ENCODE peak calls at places on chromosomes 13 and 19, in nine cellular contexts. H is ovary; N is HAP-1; M is LHCN-M2; B is A172; V is stimulated activated CD8-positive, alpha-beta memory T cell treated with anti-CD3 and anti-CD28 coated beads, Interleukin-2, amount 100 ng/mL, for 1 hour; Y is T-cell; A is fibroblast of the aortic adventitia; R is IMR-90. T is an unnamed sample.

GRCh38 chr13:98771838-98772611 is 19.6 kb upstream of the SLC15A1 start:
- DNase-seq in H (no peak), N (no peak), M (no peak), B (no peak), V (no peak), Y (no peak), A (no peak), R (no peak), T (no peak)

GRCh38 chr19:14507704-14508246 is 10.4 kb downstream of the DNAJB1 start:
- DNase-seq in H (no peak), N (no peak), M (peak; percentile 61), B (peak; percentile 90), V (no peak), Y (no peak), A (peak; percentile 46), R (peak; percentile 67), T (peak; percentile 64)

GRCh38 chr19:19134687-19135158 is 3.6 kb downstream of the TMEM161A start:
- DNase-seq in H (no peak), N (no peak), M (peak; percentile 6), B (no peak), V (no peak), Y (peak; percentile 50), A (no peak), R (no peak), T (peak; percentile 51)

GRCh38 chr13:59088716-59089115 is 1075.0 kb downstream of the DIAPH3 start:
- DNase-seq in H (no peak), N (no peak), M (peak; percentile 43), B (peak; percentile 43), V (no peak), Y (no peak), A (peak; percentile 48), R (peak; percentile 78), T (no peak)

GRCh38 chr19:50332264-50333038 is 3.3 kb upstream of the KCNC3 start:
- DNase-seq in H (no peak), N (no peak), M (no peak), B (no peak), V (no peak), Y (no peak), A (no peak), R (no peak), T (peak; percentile 64)

GRCh38 chr13:99953138-99953755 is 18.3 kb downstream of the ZIC5 start:
- DNase-seq in H (no peak), N (no peak), M (no peak), B (no peak), V (no peak), Y (no peak), A (no peak), R (no peak), T (no peak)

GRCh38 chr13:19618925-19619324 is 14.5 kb upstream of the MPHOSPH8 start:
- DNase-seq in H (no peak), N (peak; percentile 12), M (peak; percentile 15), B (no peak), V (no peak), Y (no peak), A (peak; percentile 51), R (peak; percentile 37), T (peak; percentile 16)

GRCh38 chr19:15551183-15552004 is 43.1 kb downstream of the CYP4F22 start:
- DNase-seq in H (peak; percentile 19), N (peak; percentile 4), M (peak; percentile 9), B (no peak), V (peak; percentile 49), Y (peak; percentile 67), A (peak; percentile 6), R (no peak), T (no peak)

GRCh38 chr19:16386619-16387240 is 62.1 kb downstream of the KLF2 start:
- DNase-seq in H (peak; percentile 47), N (peak; percentile 25), M (peak; percentile 48), B (peak; percentile 65), V (no peak), Y (peak; percentile 67), A (peak; percentile 75), R (peak; percentile 69), T (peak; percentile 72)

GRCh38 chr19:35663981-35664380 is 2.3 kb upstream of the UPK1A start:
- DNase-seq in H (no peak), N (no peak), M (no peak), B (no peak), V (no peak), Y (no peak), A (no peak), R (no peak), T (no peak)

GRCh38 chr19:30070198-30070969 is 128.3 kb downstream of the URI1 start:
- DNase-seq in H (no peak), N (no peak), M (no peak), B (no peak), V (no peak), Y (no peak), A (no peak), R (no peak), T (peak; percentile 37)

GRCh38 chr19:5624741-5625140 is 1.9 kb downstream of the SAFB start:
- DNase-seq in H (no peak), N (no peak), M (no peak), B (no peak), V (no peak), Y (no peak), A (no peak), R (no peak), T (peak; percentile 17)

GRCh38 chr13:70255406-70255991 is 147.2 kb upstream of the KLHL1 start:
- DNase-seq in H (no peak), N (no peak), M (no peak), B (no peak), V (no peak), Y (no peak), A (no peak), R (no peak), T (no peak)

GRCh38 chr19:14972676-14973075 is 7.0 kb downstream of the SLC1A6 start:
- DNase-seq in H (no peak), N (no peak), M (no peak), B (no peak), V (no peak), Y (no peak), A (no peak), R (no peak), T (no peak)

GRCh38 chr19:7533281-7533819 is 2.2 kb upstream of the PNPLA6 start:
- DNase-seq in H (peak; percentile 86), N (no peak), M (peak; percentile 58), B (no peak), V (no peak), Y (no peak), A (peak; percentile 74), R (peak; percentile 28), T (no peak)

GRCh38 chr13:42274386-42275097 is 2.6 kb downstream of the AKAP11 start:
- DNase-seq in H (no peak), N (no peak), M (no peak), B (no peak), V (no peak), Y (no peak), A (no peak), R (no peak), T (no peak)

GRCh38 chr13:114065926-114066774 is 66.3 kb downstream of the RASA3 start:
- DNase-seq in H (no peak), N (no peak), M (no peak), B (no peak), V (no peak), Y (peak; percentile 52), A (no peak), R (no peak), T (no peak)

GRCh38 chr19:14580623-14581237 is 2.2 kb upstream of the CLEC17A start:
- DNase-seq in H (no peak), N (no peak), M (no peak), B (no peak), V (no peak), Y (no peak), A (no peak), R (no peak), T (no peak)

GRCh38 chr13:26934096-26934495 is 173.5 kb upstream of the GPR12 start:
- DNase-seq in H (no peak), N (no peak), M (no peak), B (no peak), V (no peak), Y (no peak), A (no peak), R (no peak), T (no peak)

GRCh38 chr13:48858523-48858922 is 117.2 kb upstream of the FNDC3A start:
- DNase-seq in H (no peak), N (no peak), M (no peak), B (no peak), V (no peak), Y (no peak), A (no peak), R (no peak), T (peak; percentile 16)

GRCh38 chr13:113802761-113803160 is 43.7 kb downstream of the TMEM255B start:
- DNase-seq in H (no peak), N (no peak), M (no peak), B (no peak), V (no peak), Y (no peak), A (no peak), R (no peak), T (no peak)

GRCh38 chr13:42345367-42345766 is 73.4 kb downstream of the AKAP11 start:
- DNase-seq in H (no peak), N (no peak), M (no peak), B (no peak), V (no peak), Y (no peak), A (no peak), R (no peak), T (no peak)

GRCh38 chr13:73387318-73387717 is 328.5 kb downstream of the KLF5 start:
- DNase-seq in H (no peak), N (no peak), M (no peak), B (no peak), V (no peak), Y (no peak), A (no peak), R (no peak), T (no peak)

GRCh38 chr19:40549007-40549708 is 27.5 kb upstream of the SHKBP1 start:
- DNase-seq in H (peak; percentile 52), N (peak; percentile 84), M (no peak), B (no peak), V (peak; percentile 26), Y (peak; percentile 63), A (peak; percentile 27), R (peak; percentile 39), T (peak; percentile 81)

GRCh38 chr19:4654437-4655361 is 15.4 kb downstream of the TNFAIP8L1 start:
- DNase-seq in H (no peak), N (no peak), M (no peak), B (no peak), V (no peak), Y (no peak), A (no peak), R (no peak), T (no peak)

GRCh38 chr13:25943081-25943480 is 108.7 kb downstream of the SHISA2 start:
- DNase-seq in H (no peak), N (no peak), M (no peak), B (no peak), V (no peak), Y (no peak), A (no peak), R (no peak), T (no peak)

GRCh38 chr13:97222934-97223710 is 989 bp downstream of the MBNL2 start:
- DNase-seq in H (no peak), N (no peak), M (no peak), B (no peak), V (no peak), Y (no peak), A (peak; percentile 38), R (no peak), T (no peak)

GRCh38 chr19:53136432-53136831 is 3.7 kb upstream of the ZNF415 start:
- DNase-seq in H (no peak), N (no peak), M (no peak), B (no peak), V (no peak), Y (no peak), A (no peak), R (no peak), T (no peak)

T was measured in hepatocyte.